ENCODE peak calls at places on chromosomes 3 and 15, in six cellular contexts. J, Q, V, S, C and P are unnamed samples.

GRCh38 chr3:62238003-62238402 is 135.3 kb downstream of the FEZF2 start:
- DNase-seq in V (peak), J (no peak), C (no peak), Q (no peak), S (no peak), P (no peak)

GRCh38 chr15:60003243-60004018 is 680 bp upstream of the FOXB1 start:
- DNase-seq in V (no peak), S (no peak), J (no peak), C (no peak), Q (no peak), P (no peak)

GRCh38 chr3:46579756-46580286 is 13.7 kb upstream of the LRRC2 start:
- DNase-seq in C (no peak), S (no peak), J (no peak), Q (no peak), V (no peak), P (no peak)

GRCh38 chr3:60755094-60755493 is 496.2 kb downstream of the FHIT start:
- DNase-seq in S (no peak), C (peak), V (no peak), Q (peak), J (peak), P (no peak)

GRCh38 chr3:3015472-3016089 is 94.6 kb downstream of the IL5RA start:
- DNase-seq in C (peak), S (peak), J (peak), Q (peak), V (no peak), P (peak)

GRCh38 chr3:174440350-174440716 is 418.8 kb upstream of the NAALADL2 start:
- DNase-seq in J (peak), Q (peak), C (peak), V (peak), S (peak), P (no peak)

GRCh38 chr3:56796202-56796601 is 5.5 kb downstream of the ARHGEF3 start:
- DNase-seq in V (no peak), Q (no peak), C (peak), S (no peak), J (peak), P (no peak)

GRCh38 chr3:141000027-141000663 is 51.0 kb upstream of the SPSB4 start:
- DNase-seq in S (peak), Q (peak), V (peak), C (peak), J (peak), P (peak)

GRCh38 chr3:101932326-101933108 is 83.2 kb downstream of the NFKBIZ start:
- DNase-seq in Q (no peak), J (no peak), S (no peak), V (no peak), C (no peak), P (no peak)

GRCh38 chr3:40387001-40387894 is at the start of gene ENTPD3:
- DNase-seq in V (no peak), J (peak), Q (peak), C (peak), S (peak), P (no peak)

GRCh38 chr3:126834596-126835471 is 130.8 kb downstream of the CHCHD6 start:
- DNase-seq in J (no peak), C (peak), V (no peak), Q (no peak), S (no peak), P (no peak)

GRCh38 chr15:75045332-75046015 is 22.1 kb downstream of the PPCDC start:
- DNase-seq in J (no peak), Q (no peak), S (no peak), V (no peak), C (no peak), P (no peak)

GRCh38 chr3:196080997-196081833 is 675 bp downstream of the TFRC start:
- DNase-seq in Q (peak), V (peak), C (peak), J (peak), S (peak), P (no peak)

GRCh38 chr15:25508369-25509002 is 69.7 kb upstream of the UBE3A start:
- DNase-seq in C (peak), Q (peak), J (peak), V (peak), S (peak), P (peak)

GRCh38 chr3:107117922-107118576 is 259.2 kb upstream of the CCDC54 start:
- DNase-seq in S (peak), C (peak), Q (peak), J (peak), V (peak), P (peak)

GRCh38 chr3:71258116-71258515 is 325.4 kb downstream of the FOXP1 start:
- DNase-seq in S (peak), C (peak), J (peak), V (no peak), Q (peak), P (no peak)

GRCh38 chr3:129045675-129046036 is 14.9 kb upstream of the GP9 start:
- DNase-seq in J (peak), Q (peak), S (no peak), V (no peak), C (no peak), P (no peak)

GRCh38 chr15:47872869-47873301 is 155.6 kb downstream of the SEMA6D start:
- DNase-seq in J (no peak), S (no peak), C (no peak), Q (no peak), V (no peak), P (no peak)

GRCh38 chr3:197949767-197950660 is at the start of gene RPL35A:
- DNase-seq in V (peak), J (peak), C (peak), Q (peak), S (peak), P (peak)

GRCh38 chr3:178732824-178733223 is 196.6 kb downstream of the KCNMB2 start:
- DNase-seq in J (no peak), S (no peak), C (no peak), Q (no peak), V (no peak), P (no peak)

GRCh38 chr15:100703032-100703578 is 100.7 kb downstream of the ASB7 start:
- DNase-seq in C (peak), S (no peak), Q (no peak), V (peak), J (peak), P (no peak)
- TF ChIP-seq EZH2phosphoT487 in C (no peak), S (no peak), Q (no peak), V (no peak), J (no peak), P (no peak)

DNA sequence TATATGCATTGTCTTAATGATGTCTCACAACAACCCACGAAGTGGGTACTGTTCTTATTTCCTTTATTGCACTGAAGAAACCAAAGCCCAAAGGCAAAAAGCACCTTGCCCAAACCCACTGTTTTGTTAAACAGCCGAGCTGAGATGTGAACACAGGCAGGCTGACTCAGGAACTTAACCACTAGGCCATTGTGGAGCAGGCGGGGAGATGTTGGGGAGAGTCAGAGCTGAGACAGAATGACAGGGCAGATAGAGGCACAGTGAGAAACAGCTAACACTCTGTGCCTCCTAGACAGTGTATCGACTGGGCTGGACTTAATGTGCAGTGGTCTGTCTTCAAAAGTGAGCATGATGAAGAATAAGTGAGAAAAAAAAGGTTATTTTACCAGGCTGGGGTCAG is 56.5 kb downstream of the RPLP1 start:
- DNase-seq in C (peak), Q (no peak), J (peak), S (no peak), V (no peak), P (no peak)
- TF ChIP-seq EZH2phosphoT487 in C (no peak), Q (no peak), J (no peak), S (no peak), V (no peak), P (no peak)

GRCh38 chr3:164577667-164578066 is 500.6 kb downstream of the SI start:
- DNase-seq in J (no peak), C (no peak), Q (no peak), V (no peak), S (no peak), P (no peak)

GRCh38 chr3:164572436-164572835 is 505.9 kb downstream of the SI start:
- DNase-seq in J (no peak), C (no peak), Q (no peak), V (no peak), S (no peak), P (no peak)
- TF ChIP-seq EZH2phosphoT487 in J (no peak), C (no peak), Q (no peak), V (no peak), S (no peak), P (no peak)

GRCh38 chr3:158739661-158740060 is 7.4 kb upstream of the RARRES1 start:
- DNase-seq in C (no peak), J (no peak), S (no peak), V (no peak), Q (no peak), P (no peak)

GRCh38 chr3:158737987-158738615 is 5.8 kb upstream of the RARRES1 start:
- DNase-seq in J (no peak), V (no peak), Q (no peak), C (no peak), S (no peak), P (no peak)

GRCh38 chr3:158738653-158739052 is 6.4 kb upstream of the RARRES1 start:
- DNase-seq in J (no peak), V (no peak), Q (no peak), C (no peak), S (no peak), P (no peak)

GRCh38 chr3:158737410-158737809 is 5.2 kb upstream of the RARRES1 start:
- DNase-seq in V (no peak), Q (no peak), J (no peak), S (no peak), C (no peak), P (no peak)

DNA sequence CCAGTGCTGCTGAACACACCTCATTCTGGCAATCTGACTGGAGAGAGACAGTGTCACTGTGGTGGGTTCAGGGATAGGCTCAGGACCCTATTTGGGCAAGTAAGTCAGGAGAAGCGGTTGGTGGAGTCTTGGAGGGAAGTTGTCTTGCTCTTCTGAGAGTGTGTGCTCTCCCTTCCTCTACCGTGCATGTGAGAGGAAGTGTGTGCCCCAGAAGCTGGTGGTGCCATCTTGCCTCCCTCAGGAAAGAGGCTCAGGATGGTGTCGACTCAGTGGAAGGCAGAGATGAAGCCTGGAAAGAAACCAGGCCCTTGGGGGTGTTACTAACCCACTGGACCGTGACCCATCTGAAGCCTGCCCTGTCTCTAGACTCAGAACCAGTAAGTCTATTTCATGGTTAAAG is 6.8 kb upstream of the RARRES1 start:
- DNase-seq in S (no peak), V (no peak), C (no peak), J (no peak), Q (no peak), P (no peak)
- TF ChIP-seq EZH2phosphoT487 in S (no peak), V (no peak), C (no peak), J (no peak), Q (no peak), P (no peak)

GRCh38 chr3:68441054-68441453 is 491.3 kb downstream of the TAFA4 start:
- DNase-seq in S (no peak), C (no peak), V (no peak), Q (no peak), J (no peak), P (no peak)

DNA sequence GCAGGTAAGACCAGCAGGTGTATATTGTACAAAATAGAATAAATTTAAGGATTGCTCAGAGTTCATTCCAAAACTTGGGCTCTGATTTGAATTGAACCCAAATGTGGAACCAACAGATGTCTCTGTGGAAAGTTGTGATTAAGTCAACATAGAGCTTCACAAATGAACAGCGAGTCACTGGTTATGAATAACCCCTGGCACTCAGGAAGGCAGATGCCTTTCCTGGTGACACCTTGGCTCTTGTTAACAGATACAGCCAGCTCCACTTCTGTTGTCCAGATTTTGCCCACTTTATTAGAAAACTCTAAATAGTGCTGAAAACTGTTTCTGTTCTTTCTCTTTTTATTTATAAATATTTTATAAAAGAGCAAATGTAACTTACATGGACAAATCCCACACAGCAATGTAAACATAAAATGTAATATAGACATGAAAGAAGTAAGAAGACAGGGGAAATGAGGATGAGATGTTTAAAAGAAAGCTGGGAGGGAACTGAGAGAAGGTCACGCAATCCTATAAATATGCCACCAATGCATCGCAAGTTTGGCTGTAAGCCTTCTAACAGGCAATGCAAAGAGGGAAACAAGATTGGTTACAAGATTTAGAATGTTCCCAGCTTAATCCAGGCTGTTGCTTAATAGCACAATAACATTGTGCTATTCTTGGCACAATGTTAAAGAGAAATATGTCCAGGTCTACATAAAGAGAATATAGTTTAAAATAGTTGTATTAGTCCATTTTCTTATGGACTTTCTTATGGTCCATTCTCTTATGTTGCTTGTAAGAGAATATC is 495.5 kb downstream of the TAFA4 start:
- DNase-seq in V (no peak), S (no peak), J (no peak), C (no peak), Q (no peak), P (no peak)
- TF ChIP-seq EZH2phosphoT487 in V (no peak), S (no peak), J (no peak), C (no peak), Q (no peak), P (no peak)